ENCODE peak calls at places on chromosomes 1 and 21, in seven cellular contexts. One of them, this sample, is unnamed.

GRCh38 chr1:51237714-51238403 is 1.8 kb downstream of the RNF11 start:
- DNase-seq in lung: no peak
- DNase-seq in stimulated activated CD8-positive, alpha-beta memory T cell treated with anti-CD3 and anti-CD28 coated beads, Interleukin-7, amount 100 ng/mL, for 1 hour: no peak
- DNase-seq in AG09309: no peak
- DNase-seq in esophagus muscularis mucosa: no peak
- DNase-seq in stimulated activated effector memory CD8-positive, alpha-beta T cell treated with anti-CD3 and anti-CD28 coated beads, Interleukin-12 subunit alpha, Interleukin-12 subunit beta, amount 100 ng/mL, for 72 hours: no peak
- DNase-seq in GM20000: no peak
- DNase-seq in this sample: no peak

GRCh38 chr1:28296401-28297220 is 32.2 kb upstream of the MED18 start:
- DNase-seq in lung: no peak
- DNase-seq in stimulated activated CD8-positive, alpha-beta memory T cell treated with anti-CD3 and anti-CD28 coated beads, Interleukin-7, amount 100 ng/mL, for 1 hour: no peak
- DNase-seq in AG09309: no peak
- DNase-seq in esophagus muscularis mucosa: no peak
- DNase-seq in stimulated activated effector memory CD8-positive, alpha-beta T cell treated with anti-CD3 and anti-CD28 coated beads, Interleukin-12 subunit alpha, Interleukin-12 subunit beta, amount 100 ng/mL, for 72 hours: no peak
- DNase-seq in GM20000: no peak
- DNase-seq in this sample: no peak

GRCh38 chr1:45868861-45869260 is 65.4 kb downstream of the MAST2 start:
- DNase-seq in lung: no peak
- DNase-seq in stimulated activated CD8-positive, alpha-beta memory T cell treated with anti-CD3 and anti-CD28 coated beads, Interleukin-7, amount 100 ng/mL, for 1 hour: no peak
- DNase-seq in AG09309: no peak
- DNase-seq in esophagus muscularis mucosa: no peak
- DNase-seq in stimulated activated effector memory CD8-positive, alpha-beta T cell treated with anti-CD3 and anti-CD28 coated beads, Interleukin-12 subunit alpha, Interleukin-12 subunit beta, amount 100 ng/mL, for 72 hours: no peak
- DNase-seq in GM20000: no peak
- DNase-seq in this sample: no peak

GRCh38 chr1:220431840-220432239 is 96.1 kb upstream of the MARK1 start:
- DNase-seq in lung: no peak
- DNase-seq in stimulated activated CD8-positive, alpha-beta memory T cell treated with anti-CD3 and anti-CD28 coated beads, Interleukin-7, amount 100 ng/mL, for 1 hour: no peak
- DNase-seq in AG09309: no peak
- DNase-seq in esophagus muscularis mucosa: no peak
- DNase-seq in stimulated activated effector memory CD8-positive, alpha-beta T cell treated with anti-CD3 and anti-CD28 coated beads, Interleukin-12 subunit alpha, Interleukin-12 subunit beta, amount 100 ng/mL, for 72 hours: no peak
- DNase-seq in GM20000: no peak
- DNase-seq in this sample: no peak

GRCh38 chr1:230459463-230459862 is 33.3 kb upstream of the PGBD5 start:
- DNase-seq in lung: no peak
- DNase-seq in stimulated activated CD8-positive, alpha-beta memory T cell treated with anti-CD3 and anti-CD28 coated beads, Interleukin-7, amount 100 ng/mL, for 1 hour: no peak
- DNase-seq in AG09309: no peak
- DNase-seq in esophagus muscularis mucosa: no peak
- DNase-seq in stimulated activated effector memory CD8-positive, alpha-beta T cell treated with anti-CD3 and anti-CD28 coated beads, Interleukin-12 subunit alpha, Interleukin-12 subunit beta, amount 100 ng/mL, for 72 hours: no peak
- DNase-seq in GM20000: no peak
- DNase-seq in this sample: no peak

GRCh38 chr1:51488372-51489050 is 30.6 kb downstream of the EPS15 start:
- DNase-seq in lung: no peak
- DNase-seq in stimulated activated CD8-positive, alpha-beta memory T cell treated with anti-CD3 and anti-CD28 coated beads, Interleukin-7, amount 100 ng/mL, for 1 hour: no peak
- DNase-seq in AG09309: no peak
- DNase-seq in esophagus muscularis mucosa: no peak
- DNase-seq in stimulated activated effector memory CD8-positive, alpha-beta T cell treated with anti-CD3 and anti-CD28 coated beads, Interleukin-12 subunit alpha, Interleukin-12 subunit beta, amount 100 ng/mL, for 72 hours: no peak
- DNase-seq in GM20000: no peak
- DNase-seq in this sample: no peak

GRCh38 chr1:76819976-76820375 is 47.3 kb upstream of the ST6GALNAC5 start:
- DNase-seq in lung: no peak
- DNase-seq in stimulated activated CD8-positive, alpha-beta memory T cell treated with anti-CD3 and anti-CD28 coated beads, Interleukin-7, amount 100 ng/mL, for 1 hour: no peak
- DNase-seq in AG09309: no peak
- DNase-seq in esophagus muscularis mucosa: no peak
- DNase-seq in stimulated activated effector memory CD8-positive, alpha-beta T cell treated with anti-CD3 and anti-CD28 coated beads, Interleukin-12 subunit alpha, Interleukin-12 subunit beta, amount 100 ng/mL, for 72 hours: no peak
- DNase-seq in GM20000: no peak
- DNase-seq in this sample: no peak

GRCh38 chr1:116232989-116233514 is 121.9 kb downstream of the MAB21L3 start:
- DNase-seq in lung: no peak
- DNase-seq in stimulated activated CD8-positive, alpha-beta memory T cell treated with anti-CD3 and anti-CD28 coated beads, Interleukin-7, amount 100 ng/mL, for 1 hour: no peak
- DNase-seq in AG09309: no peak
- DNase-seq in esophagus muscularis mucosa: no peak
- DNase-seq in stimulated activated effector memory CD8-positive, alpha-beta T cell treated with anti-CD3 and anti-CD28 coated beads, Interleukin-12 subunit alpha, Interleukin-12 subunit beta, amount 100 ng/mL, for 72 hours: no peak
- DNase-seq in GM20000: peak
- DNase-seq in this sample: no peak

GRCh38 chr1:115924730-115925129 is 51.6 kb upstream of the SLC22A15 start:
- DNase-seq in lung: no peak
- DNase-seq in stimulated activated CD8-positive, alpha-beta memory T cell treated with anti-CD3 and anti-CD28 coated beads, Interleukin-7, amount 100 ng/mL, for 1 hour: no peak
- DNase-seq in AG09309: no peak
- DNase-seq in esophagus muscularis mucosa: no peak
- DNase-seq in stimulated activated effector memory CD8-positive, alpha-beta T cell treated with anti-CD3 and anti-CD28 coated beads, Interleukin-12 subunit alpha, Interleukin-12 subunit beta, amount 100 ng/mL, for 72 hours: no peak
- DNase-seq in GM20000: no peak
- DNase-seq in this sample: no peak

GRCh38 chr1:46003315-46003714 is 129.1 kb downstream of the PIK3R3 start:
- DNase-seq in lung: peak
- DNase-seq in stimulated activated CD8-positive, alpha-beta memory T cell treated with anti-CD3 and anti-CD28 coated beads, Interleukin-7, amount 100 ng/mL, for 1 hour: no peak
- DNase-seq in AG09309: no peak
- DNase-seq in esophagus muscularis mucosa: peak
- DNase-seq in stimulated activated effector memory CD8-positive, alpha-beta T cell treated with anti-CD3 and anti-CD28 coated beads, Interleukin-12 subunit alpha, Interleukin-12 subunit beta, amount 100 ng/mL, for 72 hours: no peak
- DNase-seq in GM20000: no peak
- DNase-seq in this sample: no peak

GRCh38 chr1:215637041-215637573 is 70.0 kb downstream of the KCTD3 start:
- DNase-seq in lung: no peak
- DNase-seq in stimulated activated CD8-positive, alpha-beta memory T cell treated with anti-CD3 and anti-CD28 coated beads, Interleukin-7, amount 100 ng/mL, for 1 hour: no peak
- DNase-seq in AG09309: peak
- DNase-seq in esophagus muscularis mucosa: no peak
- DNase-seq in stimulated activated effector memory CD8-positive, alpha-beta T cell treated with anti-CD3 and anti-CD28 coated beads, Interleukin-12 subunit alpha, Interleukin-12 subunit beta, amount 100 ng/mL, for 72 hours: no peak
- DNase-seq in GM20000: no peak
- DNase-seq in this sample: no peak

GRCh38 chr1:63949965-63950364 is 176.1 kb downstream of the ROR1 start:
- DNase-seq in lung: peak
- DNase-seq in stimulated activated CD8-positive, alpha-beta memory T cell treated with anti-CD3 and anti-CD28 coated beads, Interleukin-7, amount 100 ng/mL, for 1 hour: no peak
- DNase-seq in AG09309: no peak
- DNase-seq in esophagus muscularis mucosa: no peak
- DNase-seq in stimulated activated effector memory CD8-positive, alpha-beta T cell treated with anti-CD3 and anti-CD28 coated beads, Interleukin-12 subunit alpha, Interleukin-12 subunit beta, amount 100 ng/mL, for 72 hours: no peak
- DNase-seq in GM20000: no peak
- DNase-seq in this sample: no peak

GRCh38 chr1:236089046-236089773 is 24.3 kb upstream of the NID1 start:
- DNase-seq in lung: no peak
- DNase-seq in stimulated activated CD8-positive, alpha-beta memory T cell treated with anti-CD3 and anti-CD28 coated beads, Interleukin-7, amount 100 ng/mL, for 1 hour: no peak
- DNase-seq in AG09309: no peak
- DNase-seq in esophagus muscularis mucosa: no peak
- DNase-seq in stimulated activated effector memory CD8-positive, alpha-beta T cell treated with anti-CD3 and anti-CD28 coated beads, Interleukin-12 subunit alpha, Interleukin-12 subunit beta, amount 100 ng/mL, for 72 hours: no peak
- DNase-seq in GM20000: no peak
- DNase-seq in this sample: no peak

GRCh38 chr1:59057801-59058200 is 239.1 kb upstream of the FGGY start:
- DNase-seq in lung: no peak
- DNase-seq in stimulated activated CD8-positive, alpha-beta memory T cell treated with anti-CD3 and anti-CD28 coated beads, Interleukin-7, amount 100 ng/mL, for 1 hour: no peak
- DNase-seq in AG09309: no peak
- DNase-seq in esophagus muscularis mucosa: no peak
- DNase-seq in stimulated activated effector memory CD8-positive, alpha-beta T cell treated with anti-CD3 and anti-CD28 coated beads, Interleukin-12 subunit alpha, Interleukin-12 subunit beta, amount 100 ng/mL, for 72 hours: no peak
- DNase-seq in GM20000: no peak
- DNase-seq in this sample: no peak

GRCh38 chr1:74162333-74162732 is 35.6 kb downstream of the LRRIQ3 start:
- DNase-seq in lung: no peak
- DNase-seq in stimulated activated CD8-positive, alpha-beta memory T cell treated with anti-CD3 and anti-CD28 coated beads, Interleukin-7, amount 100 ng/mL, for 1 hour: no peak
- DNase-seq in AG09309: no peak
- DNase-seq in esophagus muscularis mucosa: no peak
- DNase-seq in stimulated activated effector memory CD8-positive, alpha-beta T cell treated with anti-CD3 and anti-CD28 coated beads, Interleukin-12 subunit alpha, Interleukin-12 subunit beta, amount 100 ng/mL, for 72 hours: no peak
- DNase-seq in GM20000: no peak
- DNase-seq in this sample: no peak

GRCh38 chr1:92169606-92170005 is 48.1 kb upstream of the C1orf146 start:
- DNase-seq in lung: no peak
- DNase-seq in stimulated activated CD8-positive, alpha-beta memory T cell treated with anti-CD3 and anti-CD28 coated beads, Interleukin-7, amount 100 ng/mL, for 1 hour: no peak
- DNase-seq in AG09309: no peak
- DNase-seq in esophagus muscularis mucosa: no peak
- DNase-seq in stimulated activated effector memory CD8-positive, alpha-beta T cell treated with anti-CD3 and anti-CD28 coated beads, Interleukin-12 subunit alpha, Interleukin-12 subunit beta, amount 100 ng/mL, for 72 hours: no peak
- DNase-seq in GM20000: no peak
- DNase-seq in this sample: no peak

GRCh38 chr1:20411196-20411980 is 74.6 kb downstream of the CAMK2N1 start:
- DNase-seq in lung: peak
- DNase-seq in stimulated activated CD8-positive, alpha-beta memory T cell treated with anti-CD3 and anti-CD28 coated beads, Interleukin-7, amount 100 ng/mL, for 1 hour: no peak
- DNase-seq in AG09309: peak
- DNase-seq in esophagus muscularis mucosa: no peak
- DNase-seq in stimulated activated effector memory CD8-positive, alpha-beta T cell treated with anti-CD3 and anti-CD28 coated beads, Interleukin-12 subunit alpha, Interleukin-12 subunit beta, amount 100 ng/mL, for 72 hours: no peak
- DNase-seq in GM20000: no peak
- DNase-seq in this sample: no peak

GRCh38 chr21:37429356-37429755 is 62.8 kb downstream of the DYRK1A start:
- DNase-seq in lung: no peak
- DNase-seq in stimulated activated CD8-positive, alpha-beta memory T cell treated with anti-CD3 and anti-CD28 coated beads, Interleukin-7, amount 100 ng/mL, for 1 hour: no peak
- DNase-seq in AG09309: no peak
- DNase-seq in esophagus muscularis mucosa: no peak
- DNase-seq in stimulated activated effector memory CD8-positive, alpha-beta T cell treated with anti-CD3 and anti-CD28 coated beads, Interleukin-12 subunit alpha, Interleukin-12 subunit beta, amount 100 ng/mL, for 72 hours: no peak
- DNase-seq in GM20000: no peak
- DNase-seq in this sample: no peak

GRCh38 chr1:178513278-178513983 is 522 bp downstream of the TEX35 start:
- DNase-seq in lung: no peak
- DNase-seq in stimulated activated CD8-positive, alpha-beta memory T cell treated with anti-CD3 and anti-CD28 coated beads, Interleukin-7, amount 100 ng/mL, for 1 hour: no peak
- DNase-seq in AG09309: no peak
- DNase-seq in esophagus muscularis mucosa: no peak
- DNase-seq in stimulated activated effector memory CD8-positive, alpha-beta T cell treated with anti-CD3 and anti-CD28 coated beads, Interleukin-12 subunit alpha, Interleukin-12 subunit beta, amount 100 ng/mL, for 72 hours: no peak
- DNase-seq in GM20000: no peak
- DNase-seq in this sample: no peak

GRCh38 chr21:32538147-32538792 is 47.1 kb downstream of the TCP10L start:
- DNase-seq in lung: no peak
- DNase-seq in stimulated activated CD8-positive, alpha-beta memory T cell treated with anti-CD3 and anti-CD28 coated beads, Interleukin-7, amount 100 ng/mL, for 1 hour: no peak
- DNase-seq in AG09309: no peak
- DNase-seq in esophagus muscularis mucosa: no peak
- DNase-seq in stimulated activated effector memory CD8-positive, alpha-beta T cell treated with anti-CD3 and anti-CD28 coated beads, Interleukin-12 subunit alpha, Interleukin-12 subunit beta, amount 100 ng/mL, for 72 hours: no peak
- DNase-seq in GM20000: no peak
- DNase-seq in this sample: no peak

GRCh38 chr1:156419863-156420208 is 50.8 kb downstream of the RHBG start:
- DNase-seq in lung: no peak
- DNase-seq in stimulated activated CD8-positive, alpha-beta memory T cell treated with anti-CD3 and anti-CD28 coated beads, Interleukin-7, amount 100 ng/mL, for 1 hour: peak
- DNase-seq in AG09309: no peak
- DNase-seq in esophagus muscularis mucosa: no peak
- DNase-seq in stimulated activated effector memory CD8-positive, alpha-beta T cell treated with anti-CD3 and anti-CD28 coated beads, Interleukin-12 subunit alpha, Interleukin-12 subunit beta, amount 100 ng/mL, for 72 hours: no peak
- DNase-seq in GM20000: peak
- DNase-seq in this sample: no peak

This sample was measured in GM12891.